ENCODE peak calls at places on chromosomes 6 and 20, in four cellular contexts. G is HepG2, R is EL, J is esophagus muscularis mucosa. Q is an unnamed sample.

GRCh38 chr20:25540273-25540672 is 45.1 kb downstream of the NINL start:
- DNase-seq in R (peak), J (no peak), G (no peak), Q (no peak)

GRCh38 chr6:154460306-154461071 is 50.0 kb downstream of the CNKSR3 start:
- DNase-seq in G (peak), J (no peak), R (peak), Q (no peak)

GRCh38 chr20:50191566-50192363 is 1.1 kb downstream of the CEBPB start:
- DNase-seq in J (no peak), G (peak), R (peak), Q (no peak)

GRCh38 chr6:75318900-75319299 is 34.3 kb upstream of the TMEM30A start:
- DNase-seq in R (no peak), G (no peak), J (no peak), Q (no peak)

GRCh38 chr6:88760091-88760490 is 203.3 kb downstream of the RNGTT start:
- DNase-seq in R (no peak), G (no peak), J (no peak), Q (no peak)

GRCh38 chr20:61170521-61170920 is 81.5 kb upstream of the CDH4 start:
- DNase-seq in J (no peak), R (no peak), G (no peak), Q (no peak)

GRCh38 chr20:14622796-14623195 is 285.4 kb upstream of the FLRT3 start:
- DNase-seq in G (peak), R (peak), J (no peak), Q (no peak)

GRCh38 chr6:158645064-158646022 is 800 bp upstream of the DYNLT1 start:
- DNase-seq in R (no peak), J (peak), G (no peak), Q (peak)

GRCh38 chr20:41009960-41010359 is 18.7 kb upstream of the TOP1 start:
- DNase-seq in G (peak), R (peak), J (no peak), Q (no peak)

GRCh38 chr6:146851837-146852236 is 253.1 kb downstream of the ADGB start:
- DNase-seq in R (peak), J (no peak), G (no peak), Q (no peak)

GRCh38 chr6:146312606-146313005 is 231.0 kb upstream of the RAB32 start:
- DNase-seq in J (no peak), G (no peak), R (no peak), Q (no peak)

GRCh38 chr20:37276494-37277252 is 12.8 kb upstream of the MANBAL start:
- DNase-seq in R (peak), G (peak), J (no peak), Q (no peak)

Q was measured in vagina.